ENCODE peak calls at places on chromosomes 7 and 10, in four cellular contexts. One of them, this sample, is unnamed.

GRCh38 chr10:60943372-60944158 is 420 bp downstream of the RHOBTB1 start:
- DNase-seq in H1: peak
- DNase-seq in sigmoid colon: peak
- DNase-seq in body of pancreas: peak
- DNase-seq in this sample: peak

GRCh38 chr7:51246258-51247245 is 70.1 kb downstream of the COBL start:
- DNase-seq in H1: no peak
- DNase-seq in body of pancreas: no peak
- DNase-seq in sigmoid colon: no peak
- DNase-seq in this sample: no peak

GRCh38 chr7:90952649-90952991 is 311.6 kb upstream of the FZD1 start:
- DNase-seq in sigmoid colon: no peak
- DNase-seq in H1: no peak
- DNase-seq in body of pancreas: no peak
- DNase-seq in this sample: no peak

GRCh38 chr7:21368317-21368716 is 59.6 kb upstream of the SP4 start:
- DNase-seq in body of pancreas: no peak
- DNase-seq in H1: no peak
- DNase-seq in sigmoid colon: no peak
- DNase-seq in this sample: no peak

GRCh38 chr10:79266543-79267312 is 80.5 kb upstream of the PPIF start:
- DNase-seq in H1: no peak
- DNase-seq in sigmoid colon: peak
- DNase-seq in body of pancreas: peak
- DNase-seq in this sample: no peak

GRCh38 chr7:72032934-72033333 is 379.2 kb downstream of the CALN1 start:
- DNase-seq in body of pancreas: no peak
- DNase-seq in sigmoid colon: no peak
- DNase-seq in H1: no peak
- DNase-seq in this sample: no peak

GRCh38 chr7:158060216-158060615 is 527.4 kb downstream of the PTPRN2 start:
- DNase-seq in sigmoid colon: peak
- DNase-seq in body of pancreas: no peak
- DNase-seq in H1: no peak
- DNase-seq in this sample: no peak

GRCh38 chr10:120788756-120789155 is 62.4 kb upstream of the WDR11 start:
- DNase-seq in H1: no peak
- DNase-seq in body of pancreas: no peak
- DNase-seq in sigmoid colon: no peak
- DNase-seq in this sample: no peak

GRCh38 chr10:71836594-71836970 is 14.5 kb downstream of the PSAP start:
- DNase-seq in body of pancreas: no peak
- DNase-seq in sigmoid colon: no peak
- DNase-seq in H1: no peak
- DNase-seq in this sample: peak

GRCh38 chr7:99292127-99292526 is 19.5 kb downstream of the MYH16 start:
- DNase-seq in H1: no peak
- DNase-seq in sigmoid colon: no peak
- DNase-seq in body of pancreas: no peak
- DNase-seq in this sample: no peak

GRCh38 chr7:33716581-33717477 is 188.5 kb upstream of the BMPER start:
- DNase-seq in H1: no peak
- DNase-seq in body of pancreas: peak
- DNase-seq in sigmoid colon: no peak
- DNase-seq in this sample: no peak

DNA sequence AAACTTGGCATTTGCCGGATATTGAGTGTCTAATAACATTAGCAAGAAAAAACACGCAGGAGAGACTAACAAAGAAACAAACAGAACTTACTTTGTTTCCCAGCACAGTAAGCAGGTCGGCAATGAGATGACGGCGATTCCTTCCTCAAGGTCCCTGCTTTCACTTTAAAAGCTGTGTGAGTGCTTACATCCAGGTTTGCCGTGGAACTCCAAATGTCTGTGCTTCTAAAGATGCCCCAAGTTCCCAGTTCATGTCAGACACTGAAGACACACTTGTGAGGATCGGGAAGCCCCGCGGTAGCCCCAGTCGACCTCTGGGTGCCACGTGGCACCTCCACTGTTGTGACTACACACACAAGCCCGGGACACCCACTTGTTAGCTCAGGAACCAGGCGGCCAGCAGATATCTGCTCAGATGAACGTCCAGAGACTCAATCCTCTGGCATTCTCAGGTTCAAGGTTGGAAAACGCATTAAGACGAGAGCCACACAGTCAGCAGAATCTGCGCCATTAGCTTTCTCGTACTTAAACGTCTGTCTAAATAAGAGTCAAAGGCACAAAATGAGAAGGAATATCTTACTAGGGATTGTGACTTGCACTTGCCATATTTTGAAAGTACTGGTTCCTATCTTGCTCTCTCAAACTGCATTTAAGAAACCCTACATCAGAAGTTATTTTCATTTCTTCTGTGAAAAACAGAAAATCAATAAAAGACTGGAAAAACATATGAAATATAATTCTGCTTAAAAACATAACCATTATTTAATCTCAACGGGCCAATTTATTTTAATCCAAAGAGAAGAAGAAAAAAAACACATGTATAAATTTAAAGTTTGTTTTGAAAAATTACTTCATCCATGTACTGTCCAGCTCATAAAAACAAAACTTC is 207.6 kb upstream of the KLF14 start:
- DNase-seq in body of pancreas: peak
- DNase-seq in sigmoid colon: no peak
- DNase-seq in H1: no peak
- DNase-seq in this sample: peak
- TF ChIP-seq POLR2A in body of pancreas: peak
- TF ChIP-seq POLR2A in sigmoid colon: no peak
- TF ChIP-seq POLR2A in H1: no peak
- TF ChIP-seq POLR2A in this sample: peak

DNA sequence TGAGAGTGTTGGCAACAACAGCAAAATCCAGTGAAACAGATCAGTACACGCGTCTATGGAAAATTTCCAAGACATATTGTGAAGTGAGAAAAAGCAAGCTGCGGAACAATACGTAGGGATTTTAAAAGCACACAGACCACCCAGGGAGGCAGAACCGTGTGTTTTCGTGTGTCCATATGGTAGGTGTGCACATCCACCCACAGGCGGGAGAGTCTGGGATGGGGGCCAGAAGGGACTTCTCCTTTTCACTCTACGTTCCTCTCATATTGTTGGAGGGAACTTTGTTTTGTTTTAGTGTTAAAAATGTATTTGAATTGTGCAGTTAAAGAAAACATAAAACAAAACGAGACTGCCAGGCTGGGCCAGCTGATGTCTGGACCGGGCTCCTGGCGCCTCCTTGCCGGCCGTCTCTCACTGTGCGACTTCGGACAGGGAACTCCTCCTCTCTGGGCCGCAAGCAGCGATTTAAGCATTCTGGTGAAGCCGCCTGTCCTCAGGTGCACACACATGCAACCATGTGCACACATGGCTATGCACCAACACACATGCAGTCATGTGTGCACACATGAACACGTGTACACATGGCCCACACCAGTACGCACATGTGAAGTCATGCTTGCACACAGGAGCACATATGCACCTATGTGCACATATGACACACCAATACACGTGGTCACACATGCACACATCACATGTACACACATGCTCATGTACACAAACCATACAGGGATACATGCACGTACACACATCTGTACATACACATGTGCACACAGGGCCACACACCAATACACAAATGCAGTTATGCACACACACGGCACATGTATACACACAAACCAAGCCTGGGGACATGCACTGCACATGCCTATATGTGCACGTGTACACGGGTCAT is 141.1 kb downstream of the ELFN1 start:
- DNase-seq in body of pancreas: no peak
- DNase-seq in H1: no peak
- DNase-seq in sigmoid colon: peak
- DNase-seq in this sample: peak
- TF ChIP-seq POLR2A in body of pancreas: no peak
- TF ChIP-seq POLR2A in H1: no peak
- TF ChIP-seq POLR2A in sigmoid colon: no peak
- TF ChIP-seq POLR2A in this sample: no peak

DNA sequence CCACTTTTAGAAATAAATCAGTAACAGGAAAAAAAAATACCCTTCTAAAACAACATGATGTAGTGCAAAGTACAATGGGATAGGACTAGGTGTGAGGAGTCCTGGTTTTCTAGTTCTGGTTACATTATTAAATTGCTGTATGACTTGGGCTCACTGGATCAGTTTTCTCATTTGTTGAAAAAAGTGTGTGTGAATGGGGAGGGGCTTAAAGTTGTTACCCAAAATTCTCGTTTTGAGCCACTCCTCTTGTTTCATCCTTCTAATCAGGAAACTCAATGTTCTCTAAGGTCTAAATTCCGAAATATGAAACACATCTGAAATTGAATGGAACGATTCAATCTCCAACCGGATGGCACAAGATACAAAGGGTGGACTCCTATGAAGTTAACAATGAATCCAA is 1.7 kb downstream of the WASL start:
- DNase-seq in body of pancreas: no peak
- DNase-seq in sigmoid colon: no peak
- DNase-seq in H1: no peak
- DNase-seq in this sample: no peak
- TF ChIP-seq POLR2A in body of pancreas: no peak
- TF ChIP-seq POLR2A in sigmoid colon: no peak
- TF ChIP-seq POLR2A in H1: no peak
- TF ChIP-seq POLR2A in this sample: no peak

DNA sequence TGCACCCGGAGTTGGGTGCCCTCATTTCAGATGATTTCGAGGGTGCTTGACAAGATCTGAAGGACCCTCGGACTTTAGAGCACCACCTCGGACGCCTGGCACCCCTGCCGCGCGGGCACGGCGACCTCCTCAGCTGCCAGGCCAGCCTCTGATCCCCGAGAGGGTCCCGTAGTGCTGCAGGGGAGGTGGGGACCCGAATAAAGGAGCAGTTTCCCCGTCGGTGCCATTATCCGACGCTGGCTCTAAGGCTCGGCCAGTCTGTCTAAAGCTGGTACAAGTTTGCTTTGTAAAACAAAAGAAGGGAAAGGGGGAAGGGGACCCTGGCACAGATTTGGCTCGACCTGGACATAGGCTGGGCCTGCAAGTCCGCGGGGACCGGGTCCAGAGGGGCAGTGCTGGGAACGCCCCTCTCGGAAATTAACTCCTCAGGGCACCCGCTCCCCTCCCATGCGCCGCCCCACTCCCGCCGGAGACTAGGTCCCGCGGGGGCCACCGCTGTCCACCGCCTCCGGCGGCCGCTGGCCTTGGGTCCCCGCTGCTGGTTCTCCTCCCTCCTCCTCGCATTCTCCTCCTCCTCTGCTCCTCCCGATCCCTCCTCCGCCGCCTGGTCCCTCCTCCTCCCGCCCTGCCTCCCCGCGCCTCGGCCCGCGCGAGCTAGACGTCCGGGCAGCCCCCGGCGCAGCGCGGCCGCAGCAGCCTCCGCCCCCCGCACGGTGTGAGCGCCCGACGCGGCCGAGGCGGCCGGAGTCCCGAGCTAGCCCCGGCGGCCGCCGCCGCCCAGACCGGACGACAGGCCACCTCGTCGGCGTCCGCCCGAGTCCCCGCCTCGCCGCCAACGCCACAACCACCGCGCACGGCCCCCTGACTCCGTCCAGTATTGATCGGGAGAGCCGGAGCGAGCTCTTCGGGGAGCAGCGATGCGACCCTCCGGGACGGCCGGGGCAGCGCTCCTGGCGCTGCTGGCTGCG is at the start of gene EGFR:
- DNase-seq in H1: peak
- DNase-seq in body of pancreas: peak
- DNase-seq in sigmoid colon: peak
- DNase-seq in this sample: peak
- TF ChIP-seq POLR2A in H1: no peak
- TF ChIP-seq POLR2A in body of pancreas: peak
- TF ChIP-seq POLR2A in sigmoid colon: no peak
- TF ChIP-seq POLR2A in this sample: peak